ENCODE peak calls at places on chromosomes 2 and 18, in seven cellular contexts. One of them, this sample, is unnamed.

GRCh38 chr2:82027901-82028570 is 1723.5 kb upstream of the LRRTM1 start:
- DNase-seq in cardiac muscle cell: no peak
- DNase-seq in DND-41: no peak
- DNase-seq in breast epithelium: no peak
- DNase-seq in A673: no peak
- DNase-seq in fibroblast of lung: no peak
- DNase-seq in heart left ventricle: no peak
- DNase-seq in this sample: peak; percentile 65

GRCh38 chr2:43086451-43087221 is 139.8 kb downstream of the ZFP36L2 start:
- DNase-seq in cardiac muscle cell: no peak
- DNase-seq in DND-41: no peak
- DNase-seq in breast epithelium: no peak
- DNase-seq in A673: peak; percentile 86
- DNase-seq in fibroblast of lung: peak; percentile 100
- DNase-seq in heart left ventricle: peak; percentile 88
- DNase-seq in this sample: no peak

GRCh38 chr2:145811467-145812162 is 1291.7 kb upstream of the ZEB2 start:
- DNase-seq in cardiac muscle cell: no peak
- DNase-seq in DND-41: no peak
- DNase-seq in breast epithelium: no peak
- DNase-seq in A673: no peak
- DNase-seq in fibroblast of lung: peak; percentile 58
- DNase-seq in heart left ventricle: no peak
- DNase-seq in this sample: no peak

GRCh38 chr2:241064008-241064801 is 37.9 kb downstream of the MTERF4 start:
- DNase-seq in cardiac muscle cell: no peak
- DNase-seq in DND-41: no peak
- DNase-seq in breast epithelium: no peak
- DNase-seq in A673: no peak
- DNase-seq in fibroblast of lung: no peak
- DNase-seq in heart left ventricle: no peak
- DNase-seq in this sample: no peak

GRCh38 chr2:153872311-153873061 is 764 bp downstream of the GALNT13 start:
- DNase-seq in cardiac muscle cell: peak; percentile 15
- DNase-seq in DND-41: no peak
- DNase-seq in breast epithelium: no peak
- DNase-seq in A673: no peak
- DNase-seq in fibroblast of lung: no peak
- DNase-seq in heart left ventricle: no peak
- DNase-seq in this sample: peak; percentile 8

GRCh38 chr18:75065251-75066000 is 143.5 kb downstream of the PTGR3 start:
- DNase-seq in cardiac muscle cell: no peak
- DNase-seq in DND-41: no peak
- DNase-seq in breast epithelium: no peak
- DNase-seq in A673: no peak
- DNase-seq in fibroblast of lung: no peak
- DNase-seq in heart left ventricle: no peak
- DNase-seq in this sample: no peak

GRCh38 chr18:36412778-36413177 is 115.3 kb downstream of the FHOD3 start:
- DNase-seq in cardiac muscle cell: peak; percentile 38
- DNase-seq in DND-41: no peak
- DNase-seq in breast epithelium: no peak
- DNase-seq in A673: peak; percentile 5
- DNase-seq in fibroblast of lung: no peak
- DNase-seq in heart left ventricle: no peak
- DNase-seq in this sample: no peak

GRCh38 chr2:43127208-43127940 is 99.0 kb downstream of the ZFP36L2 start:
- DNase-seq in cardiac muscle cell: no peak
- DNase-seq in DND-41: peak; percentile 84
- DNase-seq in breast epithelium: no peak
- DNase-seq in A673: peak; percentile 68
- DNase-seq in fibroblast of lung: no peak
- DNase-seq in heart left ventricle: peak; percentile 71
- DNase-seq in this sample: peak; percentile 87

GRCh38 chr2:134727385-134727784 is 8.6 kb upstream of the TMEM163 start:
- DNase-seq in cardiac muscle cell: no peak
- DNase-seq in DND-41: no peak
- DNase-seq in breast epithelium: no peak
- DNase-seq in A673: no peak
- DNase-seq in fibroblast of lung: peak; percentile 78
- DNase-seq in heart left ventricle: no peak
- DNase-seq in this sample: no peak

GRCh38 chr2:199462167-199462976 is 4.6 kb upstream of the SATB2 start:
- DNase-seq in cardiac muscle cell: no peak
- DNase-seq in DND-41: no peak
- DNase-seq in breast epithelium: no peak
- DNase-seq in A673: no peak
- DNase-seq in fibroblast of lung: no peak
- DNase-seq in heart left ventricle: no peak
- DNase-seq in this sample: no peak

GRCh38 chr2:1744151-1744445 is 217 bp downstream of the PXDN start:
- DNase-seq in cardiac muscle cell: peak; percentile 74
- DNase-seq in DND-41: no peak
- DNase-seq in breast epithelium: peak; percentile 52
- DNase-seq in A673: peak; percentile 75
- DNase-seq in fibroblast of lung: no peak
- DNase-seq in heart left ventricle: no peak
- DNase-seq in this sample: no peak

GRCh38 chr2:3667151-3667631 is 9.2 kb downstream of the ALLC start:
- DNase-seq in cardiac muscle cell: no peak
- DNase-seq in DND-41: no peak
- DNase-seq in breast epithelium: no peak
- DNase-seq in A673: no peak
- DNase-seq in fibroblast of lung: no peak
- DNase-seq in heart left ventricle: no peak
- DNase-seq in this sample: no peak

GRCh38 chr2:225422145-225422544 is 22.6 kb downstream of the NYAP2 start:
- DNase-seq in cardiac muscle cell: no peak
- DNase-seq in DND-41: no peak
- DNase-seq in breast epithelium: no peak
- DNase-seq in A673: no peak
- DNase-seq in fibroblast of lung: no peak
- DNase-seq in heart left ventricle: no peak
- DNase-seq in this sample: no peak

GRCh38 chr2:129906861-129907235 is 72.6 kb upstream of the RAB6C start:
- DNase-seq in cardiac muscle cell: no peak
- DNase-seq in DND-41: no peak
- DNase-seq in breast epithelium: no peak
- DNase-seq in A673: no peak
- DNase-seq in fibroblast of lung: no peak
- DNase-seq in heart left ventricle: no peak
- DNase-seq in this sample: no peak

GRCh38 chr2:197806317-197806633 is 1.9 kb downstream of the PLCL1 start:
- DNase-seq in cardiac muscle cell: no peak
- DNase-seq in DND-41: no peak
- DNase-seq in breast epithelium: no peak
- DNase-seq in A673: no peak
- DNase-seq in fibroblast of lung: no peak
- DNase-seq in heart left ventricle: no peak
- DNase-seq in this sample: no peak

GRCh38 chr2:79512442-79513401 is at the start of gene CTNNA2:
- DNase-seq in cardiac muscle cell: peak; percentile 92
- DNase-seq in DND-41: no peak
- DNase-seq in breast epithelium: no peak
- DNase-seq in A673: peak; percentile 77
- DNase-seq in fibroblast of lung: peak; percentile 26
- DNase-seq in heart left ventricle: peak; percentile 12
- DNase-seq in this sample: peak; percentile 53

GRCh38 chr2:204127238-204127637 is 190.7 kb downstream of the ICOS start:
- DNase-seq in cardiac muscle cell: peak; percentile 47
- DNase-seq in DND-41: no peak
- DNase-seq in breast epithelium: no peak
- DNase-seq in A673: no peak
- DNase-seq in fibroblast of lung: peak; percentile 21
- DNase-seq in heart left ventricle: no peak
- DNase-seq in this sample: no peak

GRCh38 chr2:237593036-237593435 is 2.5 kb upstream of the RAB17 start:
- DNase-seq in cardiac muscle cell: no peak
- DNase-seq in DND-41: no peak
- DNase-seq in breast epithelium: no peak
- DNase-seq in A673: no peak
- DNase-seq in fibroblast of lung: no peak
- DNase-seq in heart left ventricle: no peak
- DNase-seq in this sample: no peak

GRCh38 chr2:134669731-134670669 is 48.8 kb downstream of the TMEM163 start:
- DNase-seq in cardiac muscle cell: no peak
- DNase-seq in DND-41: peak; percentile 85
- DNase-seq in breast epithelium: no peak
- DNase-seq in A673: no peak
- DNase-seq in fibroblast of lung: no peak
- DNase-seq in heart left ventricle: no peak
- DNase-seq in this sample: no peak

GRCh38 chr2:159557437-159558034 is 58.8 kb downstream of the BAZ2B start:
- DNase-seq in cardiac muscle cell: peak; percentile 28
- DNase-seq in DND-41: no peak
- DNase-seq in breast epithelium: no peak
- DNase-seq in A673: peak; percentile 42
- DNase-seq in fibroblast of lung: peak; percentile 16
- DNase-seq in heart left ventricle: no peak
- DNase-seq in this sample: no peak

GRCh38 chr2:72182547-72183460 is 35.1 kb upstream of the CYP26B1 start:
- DNase-seq in cardiac muscle cell: no peak
- DNase-seq in DND-41: no peak
- DNase-seq in breast epithelium: no peak
- DNase-seq in A673: no peak
- DNase-seq in fibroblast of lung: no peak
- DNase-seq in heart left ventricle: no peak
- DNase-seq in this sample: no peak

GRCh38 chr2:129766159-129766485 is 213.3 kb upstream of the RAB6C start:
- DNase-seq in cardiac muscle cell: no peak
- DNase-seq in DND-41: no peak
- DNase-seq in breast epithelium: no peak
- DNase-seq in A673: no peak
- DNase-seq in fibroblast of lung: no peak
- DNase-seq in heart left ventricle: no peak
- DNase-seq in this sample: no peak

GRCh38 chr2:187994464-187995331 is 297.0 kb upstream of the GULP1 start:
- DNase-seq in cardiac muscle cell: peak; percentile 73
- DNase-seq in DND-41: no peak
- DNase-seq in breast epithelium: no peak
- DNase-seq in A673: peak; percentile 74
- DNase-seq in fibroblast of lung: peak; percentile 18
- DNase-seq in heart left ventricle: no peak
- DNase-seq in this sample: no peak

GRCh38 chr2:240564191-240564570 is 4.0 kb downstream of the DUSP28 start:
- DNase-seq in cardiac muscle cell: no peak
- DNase-seq in DND-41: peak; percentile 4
- DNase-seq in breast epithelium: peak; percentile 33
- DNase-seq in A673: no peak
- DNase-seq in fibroblast of lung: no peak
- DNase-seq in heart left ventricle: no peak
- DNase-seq in this sample: no peak

GRCh38 chr18:49609416-49610284 is 47.8 kb downstream of the LIPG start:
- DNase-seq in cardiac muscle cell: no peak
- DNase-seq in DND-41: no peak
- DNase-seq in breast epithelium: no peak
- DNase-seq in A673: no peak
- DNase-seq in fibroblast of lung: peak; percentile 75
- DNase-seq in heart left ventricle: no peak
- DNase-seq in this sample: no peak

GRCh38 chr18:45850021-45850420 is 24.5 kb downstream of the SIGLEC15 start:
- DNase-seq in cardiac muscle cell: no peak
- DNase-seq in DND-41: no peak
- DNase-seq in breast epithelium: no peak
- DNase-seq in A673: no peak
- DNase-seq in fibroblast of lung: no peak
- DNase-seq in heart left ventricle: no peak
- DNase-seq in this sample: no peak

GRCh38 chr2:218710687-218711549 is at the start of gene TTLL4:
- DNase-seq in cardiac muscle cell: peak; percentile 99
- DNase-seq in DND-41: peak; percentile 97
- DNase-seq in breast epithelium: peak; percentile 98
- DNase-seq in A673: peak; percentile 98
- DNase-seq in fibroblast of lung: peak; percentile 91
- DNase-seq in heart left ventricle: peak; percentile 98
- DNase-seq in this sample: peak; percentile 98
- H3K4me1 ChIP-seq in cardiac muscle cell: peaks cover 5% of the 10 kb centered on the region
- H3K4me1 ChIP-seq in DND-41: peaks cover 35% of the 10 kb centered on the region
- H3K4me1 ChIP-seq in breast epithelium: no peaks in the 10 kb centered on the region
- H3K4me1 ChIP-seq in A673: peaks cover 14% of the 10 kb centered on the region
- H3K4me1 ChIP-seq in fibroblast of lung: peaks cover 2% of the 10 kb centered on the region
- H3K4me1 ChIP-seq in heart left ventricle: peaks cover 9% of the 10 kb centered on the region
- H3K4me1 ChIP-seq in this sample: peaks cover 8% of the 10 kb centered on the region

GRCh38 chr2:54549912-54550518 is 93.9 kb downstream of the SPTBN1 start:
- DNase-seq in cardiac muscle cell: no peak
- DNase-seq in DND-41: no peak
- DNase-seq in breast epithelium: no peak
- DNase-seq in A673: no peak
- DNase-seq in fibroblast of lung: no peak
- DNase-seq in heart left ventricle: no peak
- DNase-seq in this sample: no peak
- H3K4me1 ChIP-seq in cardiac muscle cell: peaks cover 43% of the 10 kb centered on the region
- H3K4me1 ChIP-seq in DND-41: no peaks in the 10 kb centered on the region
- H3K4me1 ChIP-seq in breast epithelium: peaks cover 5% of the 10 kb centered on the region
- H3K4me1 ChIP-seq in A673: peaks cover 9% of the 10 kb centered on the region
- H3K4me1 ChIP-seq in fibroblast of lung: peaks cover 5% of the 10 kb centered on the region
- H3K4me1 ChIP-seq in heart left ventricle: peaks cover 98% of the 10 kb centered on the region
- H3K4me1 ChIP-seq in this sample: no peaks in the 10 kb centered on the region

GRCh38 chr2:180003566-180003965 is 3.5 kb downstream of the CWC22 start:
- DNase-seq in cardiac muscle cell: no peak
- DNase-seq in DND-41: no peak
- DNase-seq in breast epithelium: no peak
- DNase-seq in A673: no peak
- DNase-seq in fibroblast of lung: no peak
- DNase-seq in heart left ventricle: no peak
- DNase-seq in this sample: no peak
- H3K4me1 ChIP-seq in cardiac muscle cell: peaks cover 7% of the 10 kb centered on the region
- H3K4me1 ChIP-seq in DND-41: peaks cover 28% of the 10 kb centered on the region
- H3K4me1 ChIP-seq in breast epithelium: no peaks in the 10 kb centered on the region
- H3K4me1 ChIP-seq in A673: peaks cover 15% of the 10 kb centered on the region
- H3K4me1 ChIP-seq in fibroblast of lung: no peaks in the 10 kb centered on the region
- H3K4me1 ChIP-seq in heart left ventricle: peaks cover 24% of the 10 kb centered on the region
- H3K4me1 ChIP-seq in this sample: peaks cover 3% of the 10 kb centered on the region

DNA sequence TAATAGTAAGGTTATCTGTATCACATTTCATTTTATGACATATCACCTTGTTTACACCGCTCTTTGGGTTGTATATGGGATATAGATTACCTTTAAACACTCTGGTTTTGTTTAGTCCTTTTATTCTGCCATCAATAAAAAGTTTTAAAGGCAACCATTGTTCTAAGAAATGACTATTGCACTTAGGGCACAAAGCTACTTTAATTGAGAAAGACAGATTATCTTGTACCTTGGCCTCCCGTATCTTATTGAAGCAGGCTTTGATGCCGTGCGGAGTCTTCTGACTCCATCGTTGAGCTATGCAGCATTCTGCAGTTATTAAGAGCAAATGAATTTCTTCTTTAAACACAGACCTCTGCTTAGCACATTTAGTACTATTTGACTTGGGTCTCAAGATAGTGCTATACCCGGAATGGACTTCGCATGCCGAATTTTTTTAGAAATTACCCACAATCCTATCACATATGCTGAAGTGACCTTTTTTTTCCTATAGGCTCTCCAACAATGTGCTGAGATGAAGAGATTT is 16.7 kb downstream of the PKDCC start:
- DNase-seq in cardiac muscle cell: no peak
- DNase-seq in DND-41: no peak
- DNase-seq in breast epithelium: no peak
- DNase-seq in A673: no peak
- DNase-seq in fibroblast of lung: peak; percentile 93
- DNase-seq in heart left ventricle: no peak
- DNase-seq in this sample: no peak
- H3K4me1 ChIP-seq in cardiac muscle cell: peaks cover 23% of the 10 kb centered on the region
- H3K4me1 ChIP-seq in DND-41: no peaks in the 10 kb centered on the region
- H3K4me1 ChIP-seq in breast epithelium: no peaks in the 10 kb centered on the region
- H3K4me1 ChIP-seq in A673: peaks cover 26% of the 10 kb centered on the region
- H3K4me1 ChIP-seq in fibroblast of lung: peaks cover 15% of the 10 kb centered on the region
- H3K4me1 ChIP-seq in heart left ventricle: peaks cover 35% of the 10 kb centered on the region
- H3K4me1 ChIP-seq in this sample: no peaks in the 10 kb centered on the region